ENCODE peak calls at places on chromosomes 7 and 10, in four cellular contexts. X is tibial nerve, J is sigmoid colon, C is stomach. T is an unnamed sample.

GRCh38 chr7:57220746-57221145 is 88.5 kb upstream of the ZNF479 start:
- DNase-seq in X (no peak), J (no peak), C (no peak), T (no peak)

GRCh38 chr10:126959906-126960685 is 54.9 kb downstream of the DOCK1 start:
- DNase-seq in X (no peak), J (no peak), C (no peak), T (no peak)

GRCh38 chr7:20236790-20237189 is 19.6 kb upstream of the MACC1 start:
- DNase-seq in X (no peak), J (no peak), C (no peak), T (no peak)

GRCh38 chr7:40826419-40827216 is 691.8 kb downstream of the SUGCT start:
- DNase-seq in X (no peak), J (no peak), C (no peak), T (no peak)

GRCh38 chr7:55439627-55440026 is 74.5 kb downstream of the LANCL2 start:
- DNase-seq in X (no peak), J (no peak), C (no peak), T (no peak)

GRCh38 chr10:133308431-133309110 is at the start of the genes TUBGCP2 and ZNF511:
- DNase-seq in X (peak; percentile 75), J (peak; percentile 94), C (peak; percentile 89), T (peak; percentile 94)

GRCh38 chr10:89283174-89283987 is 18.5 kb upstream of the IFIT2 start:
- DNase-seq in X (no peak), J (no peak), C (no peak), T (no peak)

GRCh38 chr7:20601121-20601520 is 14.3 kb upstream of the ABCB5 start:
- DNase-seq in X (no peak), J (no peak), C (no peak), T (no peak)

GRCh38 chr10:27542812-27543211 is 38.7 kb downstream of the RAB18 start:
- DNase-seq in X (no peak), J (no peak), C (no peak), T (no peak)

GRCh38 chr10:35661236-35661635 is 19.1 kb upstream of the FZD8 start:
- DNase-seq in X (no peak), J (no peak), C (no peak), T (no peak)

GRCh38 chr10:8043569-8044306 is 10.8 kb upstream of the GATA3 start:
- DNase-seq in X (no peak), J (no peak), C (no peak), T (no peak)

GRCh38 chr7:140350056-140350455 is 48.3 kb downstream of the SLC37A3 start:
- DNase-seq in X (no peak), J (no peak), C (no peak), T (no peak)

GRCh38 chr10:117543999-117544728 is 1.6 kb downstream of the EMX2 start:
- DNase-seq in X (no peak), J (no peak), C (no peak), T (peak; percentile 60)

GRCh38 chr7:30617359-30617758 is 22.7 kb downstream of the GARS1 start:
- DNase-seq in X (no peak), J (no peak), C (no peak), T (no peak)

GRCh38 chr10:92573091-92573797 is 649 bp downstream of the IDE start:
- DNase-seq in X (no peak), J (peak; percentile 72), C (peak; percentile 29), T (no peak)

GRCh38 chr10:54703086-54703485 is 97.9 kb downstream of the PCDH15 start:
- DNase-seq in X (no peak), J (no peak), C (no peak), T (no peak)

GRCh38 chr10:4095171-4095570 is 310.2 kb upstream of the KLF6 start:
- DNase-seq in X (no peak), J (no peak), C (no peak), T (no peak)

GRCh38 chr10:86294346-86295265 is 72.0 kb downstream of the GRID1 start:
- DNase-seq in X (no peak), J (peak; percentile 36), C (peak; percentile 14), T (peak; percentile 62)

GRCh38 chr7:135200824-135201331 is 10.4 kb downstream of the WDR91 start:
- DNase-seq in X (no peak), J (no peak), C (no peak), T (no peak)

GRCh38 chr7:47942132-47942531 is 6.1 kb downstream of the PKD1L1 start:
- DNase-seq in X (no peak), J (no peak), C (no peak), T (no peak)

GRCh38 chr7:90384433-90384832 is 18.8 kb upstream of the CLDN12 start:
- DNase-seq in X (no peak), J (no peak), C (no peak), T (no peak)

GRCh38 chr7:25196132-25196896 is 32.0 kb downstream of the NPVF start:
- DNase-seq in X (no peak), J (no peak), C (peak; percentile 58), T (no peak)

GRCh38 chr7:88280801-88281200 is 25.9 kb downstream of the STEAP4 start:
- DNase-seq in X (no peak), J (no peak), C (no peak), T (no peak)

GRCh38 chr7:91446819-91447218 is 182.6 kb downstream of the FZD1 start:
- DNase-seq in X (no peak), J (no peak), C (no peak), T (no peak)

GRCh38 chr10:100057948-100058347 is 23.7 kb downstream of the CPN1 start:
- DNase-seq in X (no peak), J (no peak), C (no peak), T (no peak)

GRCh38 chr10:119003572-119004289 is 25.8 kb upstream of the NANOS1 start:
- DNase-seq in X (no peak), J (no peak), C (no peak), T (peak; percentile 69)

GRCh38 chr10:34696423-34696822 is 118.7 kb downstream of the PARD3 start:
- DNase-seq in X (no peak), J (no peak), C (no peak), T (no peak)

GRCh38 chr10:114403545-114404161 is 649 bp downstream of the AFAP1L2 start:
- DNase-seq in X (peak; percentile 35), J (peak; percentile 81), C (no peak), T (no peak)

GRCh38 chr10:50937230-50937907 is 51.9 kb upstream of the A1CF start:
- DNase-seq in X (no peak), J (no peak), C (no peak), T (no peak)

GRCh38 chr10:101563497-101564040 is 24.5 kb downstream of the POLL start:
- DNase-seq in X (no peak), J (no peak), C (peak; percentile 17), T (no peak)

GRCh38 chr7:157875230-157876179 is 538.7 kb downstream of the DNAJB6 start:
- DNase-seq in X (no peak), J (no peak), C (peak; percentile 57), T (no peak)

GRCh38 chr7:20964214-20964613 is 177.5 kb upstream of the SP8 start:
- DNase-seq in X (no peak), J (no peak), C (no peak), T (no peak)

GRCh38 chr10:77004917-77005564 is 632.6 kb downstream of the KCNMA1 start:
- DNase-seq in X (no peak), J (no peak), C (no peak), T (no peak)

GRCh38 chr7:2934211-2934731 is 90.2 kb upstream of the GNA12 start:
- DNase-seq in X (no peak), J (peak; percentile 47), C (no peak), T (no peak)
- TF ChIP-seq CTCF in X (no peak), J (no peak), C (no peak), T (no peak)

DNA sequence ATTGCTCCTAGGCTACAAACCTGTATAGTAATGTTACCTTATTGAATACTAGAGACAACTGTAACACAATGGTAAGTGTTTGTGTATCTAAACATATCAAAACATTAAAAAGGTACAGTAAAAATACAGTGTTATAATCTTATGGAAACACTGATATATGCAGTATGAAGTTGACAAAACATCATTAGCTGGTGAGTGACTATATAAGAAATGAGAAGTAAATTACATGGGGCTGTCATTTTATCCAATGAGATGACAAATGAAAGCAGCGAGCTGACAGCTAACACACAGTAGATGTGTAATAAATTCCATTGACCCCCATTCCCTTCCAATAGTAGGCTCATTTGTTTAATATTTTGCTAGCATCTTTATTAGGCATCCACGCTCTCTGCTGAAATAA is 198.1 kb upstream of the GHITM start:
- DNase-seq in X (no peak), J (no peak), C (no peak), T (no peak)
- TF ChIP-seq EP300 in X (no peak), J (no peak), C (no peak), T (no peak)

GRCh38 chr10:6782378-6782777 is 202.3 kb upstream of the PRKCQ start:
- DNase-seq in X (no peak), J (no peak), C (no peak), T (no peak)
- TF ChIP-seq CTCF in X (no peak), J (no peak), C (no peak), T (no peak)

GRCh38 chr7:102424787-102425218 is 8.6 kb upstream of the ORAI2 start:
- DNase-seq in X (no peak), J (no peak), C (no peak), T (no peak)
- TF ChIP-seq EP300 in X (no peak), J (no peak), C (no peak), T (no peak)

GRCh38 chr7:100719523-100720319 is 547 bp upstream of the EPO start:
- DNase-seq in X (no peak), J (no peak), C (no peak), T (no peak)
- TF ChIP-seq CTCF in X (no peak), J (no peak), C (no peak), T (no peak)

DNA sequence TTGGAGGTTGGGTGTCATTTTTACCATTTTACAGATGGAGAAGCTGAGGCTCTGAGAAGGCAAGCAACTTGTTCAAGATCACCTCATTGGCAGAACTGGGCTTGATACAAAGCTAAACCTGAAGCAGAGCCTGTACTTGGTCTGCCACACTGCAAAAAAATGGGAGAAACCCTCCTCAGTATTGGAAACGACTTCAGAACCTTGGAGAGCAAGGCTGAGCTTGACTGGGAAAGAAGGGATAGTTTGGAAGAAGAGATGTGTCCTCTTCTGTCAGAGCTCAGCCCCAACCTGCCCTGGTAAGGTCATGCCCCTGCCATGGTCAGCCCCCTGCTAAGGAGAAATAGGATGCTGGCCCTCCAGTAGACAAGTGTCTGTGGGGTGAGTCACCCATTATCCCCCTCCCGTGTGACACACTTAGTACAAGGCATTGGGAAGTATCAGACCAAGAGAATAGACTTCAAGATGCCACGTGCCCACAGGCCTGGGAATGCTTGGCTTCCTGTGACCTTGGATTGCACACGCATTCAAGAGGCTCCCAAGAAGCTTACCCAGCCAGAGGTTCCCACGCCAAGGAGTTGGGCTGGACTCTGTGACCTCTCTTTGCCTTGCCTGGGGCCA is 56.2 kb upstream of the SMNDC1 start:
- DNase-seq in X (no peak), J (no peak), C (no peak), T (no peak)
- TF ChIP-seq EP300 in X (no peak), J (no peak), C (no peak), T (no peak)

T was measured in suprapubic skin.